ENCODE peak calls at places on chromosome 15, in seven cellular contexts. V is NCI-H774, P is T follicular helper cell, O is SIG-M5, S is psoas muscle, U is adrenal gland, E is lung microvascular endothelial cell. J is an unnamed sample.

GRCh38 chr15:71800190-71800589 is 10.2 kb upstream of the NR2E3 start:
- DNase-seq in S (no peak), O (no peak), U (no peak), E (no peak), P (no peak), V (no peak), J (no peak)

GRCh38 chr15:68114840-68115239 is 60.7 kb downstream of the PIAS1 start:
- DNase-seq in S (no peak), E (no peak), P (no peak), V (no peak), U (no peak), O (no peak), J (no peak)

GRCh38 chr15:58306591-58307312 is 125.0 kb upstream of the LIPC start:
- DNase-seq in P (no peak), O (no peak), V (no peak), E (no peak), U (no peak), S (no peak), J (no peak)

GRCh38 chr15:99954361-99955180 is 221.3 kb upstream of the LYSMD4 start:
- DNase-seq in V (no peak), S (no peak), E (no peak), P (no peak), U (peak), O (no peak), J (no peak)

GRCh38 chr15:43505723-43506122 is 11.7 kb upstream of the MAP1A start:
- DNase-seq in O (no peak), P (no peak), S (no peak), U (no peak), V (no peak), E (no peak), J (no peak)

GRCh38 chr15:90571063-90571541 is 41.4 kb downstream of the CRTC3 start:
- DNase-seq in U (peak), E (peak), O (no peak), V (no peak), P (no peak), S (peak), J (no peak)

GRCh38 chr15:68808770-68809169 is 11.9 kb downstream of the ANP32A start:
- DNase-seq in O (no peak), V (no peak), P (no peak), E (no peak), S (no peak), U (no peak), J (no peak)

GRCh38 chr15:67826717-67827560 is 1.6 kb downstream of the SKOR1 start:
- DNase-seq in U (no peak), S (peak), V (no peak), E (no peak), O (no peak), P (no peak), J (no peak)

GRCh38 chr15:39079296-39079834 is 501.5 kb upstream of the THBS1 start:
- DNase-seq in P (no peak), U (no peak), O (no peak), S (no peak), V (no peak), E (peak), J (no peak)

GRCh38 chr15:66170042-66170441 is 83.5 kb downstream of the MEGF11 start:
- DNase-seq in S (no peak), E (no peak), O (no peak), V (no peak), P (no peak), U (no peak), J (no peak)

GRCh38 chr15:82789491-82789890 is 16.4 kb downstream of the FSD2 start:
- DNase-seq in E (no peak), P (no peak), S (no peak), O (no peak), V (no peak), U (no peak), J (no peak)

GRCh38 chr15:80059786-80060489 is 462 bp downstream of the ZFAND6 start:
- DNase-seq in E (peak), P (peak), U (peak), V (peak), S (no peak), O (peak), J (peak)

GRCh38 chr15:74196175-74196574 is 6.4 kb downstream of the STRA6 start:
- DNase-seq in P (no peak), S (no peak), E (peak), O (no peak), U (peak), V (no peak), J (no peak)

GRCh38 chr15:77798151-77798550 is 165.4 kb upstream of the LINGO1 start:
- DNase-seq in E (no peak), P (no peak), O (no peak), V (no peak), S (no peak), U (no peak), J (no peak)

GRCh38 chr15:33720952-33721351 is 247.3 kb upstream of the CHRM5 start:
- DNase-seq in V (no peak), P (no peak), E (peak), O (no peak), U (no peak), S (no peak), J (no peak)

GRCh38 chr15:34637305-34637704 is 53.9 kb upstream of the GOLGA8B start:
- DNase-seq in E (no peak), P (no peak), O (no peak), U (no peak), S (no peak), V (no peak), J (no peak)

GRCh38 chr15:72199721-72200212 is 2.2 kb upstream of the GRAMD2A start:
- DNase-seq in U (peak), O (no peak), P (peak), S (peak), V (peak), E (peak), J (peak)

GRCh38 chr15:77021803-77022381 is 27.0 kb downstream of the PSTPIP1 start:
- DNase-seq in S (peak), O (no peak), P (peak), E (peak), V (no peak), U (no peak), J (peak)

GRCh38 chr15:41256577-41257038 is 25.5 kb downstream of the CHP1 start:
- DNase-seq in O (no peak), E (no peak), U (no peak), S (no peak), P (no peak), V (no peak), J (no peak)

GRCh38 chr15:81184188-81184587 is 12.5 kb upstream of the IL16 start:
- DNase-seq in O (no peak), S (peak), E (no peak), U (no peak), P (no peak), V (no peak), J (no peak)

GRCh38 chr15:52289629-52290081 is 5.9 kb downstream of the MYO5C start:
- DNase-seq in P (no peak), O (no peak), V (no peak), S (no peak), E (no peak), U (no peak), J (no peak)

GRCh38 chr15:93331545-93332117 is 242.6 kb upstream of the RGMA start:
- DNase-seq in O (no peak), S (no peak), E (no peak), P (no peak), V (no peak), U (no peak), J (no peak)

GRCh38 chr15:35657679-35658201 is 111.8 kb upstream of the DPH6 start:
- DNase-seq in P (no peak), E (no peak), O (no peak), U (no peak), V (no peak), S (no peak), J (no peak)

J was measured in T-helper 9 cell.